ENCODE peak calls at places on chromosomes 6 and 20, in seven cellular contexts. One of them, this sample, is unnamed.

GRCh38 chr6:14857501-14857900 is 388.4 kb upstream of the JARID2 start:
- DNase-seq in glomerular endothelial cell: no peak
- DNase-seq in renal cortical epithelial cell: no peak
- DNase-seq in left lobe of liver: no peak
- DNase-seq in activated naive CD8-positive, alpha-beta T cell treated with anti-CD3 and anti-CD28 coated beads for 36 hours: peak
- DNase-seq in effector CD4-positive, alpha-beta T cell: peak
- DNase-seq in heart left ventricle: peak
- DNase-seq in this sample: no peak

GRCh38 chr20:63326314-63327228 is 33.6 kb downstream of the COL20A1 start:
- DNase-seq in glomerular endothelial cell: no peak
- DNase-seq in heart left ventricle: no peak
- DNase-seq in renal cortical epithelial cell: no peak
- DNase-seq in effector CD4-positive, alpha-beta T cell: no peak
- DNase-seq in left lobe of liver: no peak
- DNase-seq in activated naive CD8-positive, alpha-beta T cell treated with anti-CD3 and anti-CD28 coated beads for 36 hours: no peak
- DNase-seq in this sample: no peak

GRCh38 chr20:46652699-46653098 is 1.4 kb upstream of the SLC13A3 start:
- DNase-seq in glomerular endothelial cell: no peak
- DNase-seq in left lobe of liver: no peak
- DNase-seq in effector CD4-positive, alpha-beta T cell: no peak
- DNase-seq in activated naive CD8-positive, alpha-beta T cell treated with anti-CD3 and anti-CD28 coated beads for 36 hours: no peak
- DNase-seq in heart left ventricle: no peak
- DNase-seq in renal cortical epithelial cell: peak
- DNase-seq in this sample: no peak

GRCh38 chr20:37518606-37519507 is 2.2 kb upstream of the NNAT start:
- DNase-seq in left lobe of liver: peak
- DNase-seq in effector CD4-positive, alpha-beta T cell: no peak
- DNase-seq in activated naive CD8-positive, alpha-beta T cell treated with anti-CD3 and anti-CD28 coated beads for 36 hours: no peak
- DNase-seq in glomerular endothelial cell: peak
- DNase-seq in renal cortical epithelial cell: no peak
- DNase-seq in heart left ventricle: peak
- DNase-seq in this sample: peak

GRCh38 chr20:4916991-4917881 is 84.1 kb downstream of the SLC23A2 start:
- DNase-seq in activated naive CD8-positive, alpha-beta T cell treated with anti-CD3 and anti-CD28 coated beads for 36 hours: no peak
- DNase-seq in heart left ventricle: no peak
- DNase-seq in glomerular endothelial cell: no peak
- DNase-seq in left lobe of liver: no peak
- DNase-seq in effector CD4-positive, alpha-beta T cell: no peak
- DNase-seq in renal cortical epithelial cell: peak
- DNase-seq in this sample: no peak

GRCh38 chr6:85673198-85674139 is 30.8 kb upstream of the SYNCRIP start:
- DNase-seq in glomerular endothelial cell: no peak
- DNase-seq in left lobe of liver: peak
- DNase-seq in renal cortical epithelial cell: no peak
- DNase-seq in activated naive CD8-positive, alpha-beta T cell treated with anti-CD3 and anti-CD28 coated beads for 36 hours: no peak
- DNase-seq in effector CD4-positive, alpha-beta T cell: no peak
- DNase-seq in heart left ventricle: no peak
- DNase-seq in this sample: no peak

GRCh38 chr6:13923527-13924145 is 1.1 kb upstream of the RNF182 start:
- DNase-seq in renal cortical epithelial cell: peak
- DNase-seq in activated naive CD8-positive, alpha-beta T cell treated with anti-CD3 and anti-CD28 coated beads for 36 hours: no peak
- DNase-seq in left lobe of liver: no peak
- DNase-seq in glomerular endothelial cell: no peak
- DNase-seq in effector CD4-positive, alpha-beta T cell: no peak
- DNase-seq in heart left ventricle: no peak
- DNase-seq in this sample: no peak

GRCh38 chr6:82365011-82365751 is 1.6 kb downstream of the TPBG start:
- DNase-seq in heart left ventricle: peak
- DNase-seq in left lobe of liver: no peak
- DNase-seq in glomerular endothelial cell: no peak
- DNase-seq in effector CD4-positive, alpha-beta T cell: no peak
- DNase-seq in renal cortical epithelial cell: peak
- DNase-seq in activated naive CD8-positive, alpha-beta T cell treated with anti-CD3 and anti-CD28 coated beads for 36 hours: no peak
- DNase-seq in this sample: no peak

GRCh38 chr6:158770533-158770932 is 48.6 kb downstream of the EZR start:
- DNase-seq in glomerular endothelial cell: no peak
- DNase-seq in activated naive CD8-positive, alpha-beta T cell treated with anti-CD3 and anti-CD28 coated beads for 36 hours: no peak
- DNase-seq in effector CD4-positive, alpha-beta T cell: no peak
- DNase-seq in left lobe of liver: no peak
- DNase-seq in renal cortical epithelial cell: no peak
- DNase-seq in heart left ventricle: peak
- DNase-seq in this sample: no peak

GRCh38 chr6:128507337-128508310 is 12.8 kb downstream of the PTPRK start:
- DNase-seq in glomerular endothelial cell: no peak
- DNase-seq in activated naive CD8-positive, alpha-beta T cell treated with anti-CD3 and anti-CD28 coated beads for 36 hours: no peak
- DNase-seq in left lobe of liver: peak
- DNase-seq in renal cortical epithelial cell: peak
- DNase-seq in heart left ventricle: no peak
- DNase-seq in effector CD4-positive, alpha-beta T cell: no peak
- DNase-seq in this sample: no peak

GRCh38 chr6:113122060-113122459 is 735.1 kb upstream of the MARCKS start:
- DNase-seq in left lobe of liver: no peak
- DNase-seq in activated naive CD8-positive, alpha-beta T cell treated with anti-CD3 and anti-CD28 coated beads for 36 hours: no peak
- DNase-seq in heart left ventricle: peak
- DNase-seq in effector CD4-positive, alpha-beta T cell: no peak
- DNase-seq in glomerular endothelial cell: peak
- DNase-seq in renal cortical epithelial cell: peak
- DNase-seq in this sample: no peak

GRCh38 chr6:168394606-168395005 is 46.4 kb upstream of the SMOC2 start:
- DNase-seq in activated naive CD8-positive, alpha-beta T cell treated with anti-CD3 and anti-CD28 coated beads for 36 hours: no peak
- DNase-seq in effector CD4-positive, alpha-beta T cell: no peak
- DNase-seq in left lobe of liver: no peak
- DNase-seq in renal cortical epithelial cell: no peak
- DNase-seq in glomerular endothelial cell: no peak
- DNase-seq in heart left ventricle: no peak
- DNase-seq in this sample: no peak

GRCh38 chr6:13924146-13924948 is 405 bp upstream of the RNF182 start:
- DNase-seq in renal cortical epithelial cell: peak
- DNase-seq in glomerular endothelial cell: no peak
- DNase-seq in effector CD4-positive, alpha-beta T cell: peak
- DNase-seq in activated naive CD8-positive, alpha-beta T cell treated with anti-CD3 and anti-CD28 coated beads for 36 hours: no peak
- DNase-seq in heart left ventricle: peak
- DNase-seq in left lobe of liver: no peak
- DNase-seq in this sample: peak

GRCh38 chr6:22062807-22063408 is 233.9 kb downstream of the PRL start:
- DNase-seq in effector CD4-positive, alpha-beta T cell: peak
- DNase-seq in activated naive CD8-positive, alpha-beta T cell treated with anti-CD3 and anti-CD28 coated beads for 36 hours: peak
- DNase-seq in glomerular endothelial cell: no peak
- DNase-seq in left lobe of liver: no peak
- DNase-seq in heart left ventricle: no peak
- DNase-seq in renal cortical epithelial cell: no peak
- DNase-seq in this sample: no peak

GRCh38 chr6:33373950-33374349 is 17.7 kb upstream of the KIFC1 start:
- DNase-seq in glomerular endothelial cell: no peak
- DNase-seq in effector CD4-positive, alpha-beta T cell: no peak
- DNase-seq in renal cortical epithelial cell: no peak
- DNase-seq in left lobe of liver: no peak
- DNase-seq in heart left ventricle: no peak
- DNase-seq in activated naive CD8-positive, alpha-beta T cell treated with anti-CD3 and anti-CD28 coated beads for 36 hours: no peak
- DNase-seq in this sample: no peak

GRCh38 chr6:129251669-129252376 is 368.9 kb downstream of the LAMA2 start:
- DNase-seq in renal cortical epithelial cell: peak
- DNase-seq in effector CD4-positive, alpha-beta T cell: peak
- DNase-seq in glomerular endothelial cell: peak
- DNase-seq in left lobe of liver: peak
- DNase-seq in heart left ventricle: no peak
- DNase-seq in activated naive CD8-positive, alpha-beta T cell treated with anti-CD3 and anti-CD28 coated beads for 36 hours: peak
- DNase-seq in this sample: no peak

GRCh38 chr6:155521719-155522118 is 66.1 kb upstream of the NOX3 start:
- DNase-seq in heart left ventricle: no peak
- DNase-seq in glomerular endothelial cell: no peak
- DNase-seq in effector CD4-positive, alpha-beta T cell: no peak
- DNase-seq in renal cortical epithelial cell: peak
- DNase-seq in left lobe of liver: no peak
- DNase-seq in activated naive CD8-positive, alpha-beta T cell treated with anti-CD3 and anti-CD28 coated beads for 36 hours: no peak
- DNase-seq in this sample: no peak

GRCh38 chr6:170247178-170247701 is 43.6 kb downstream of the DLL1 start:
- DNase-seq in effector CD4-positive, alpha-beta T cell: no peak
- DNase-seq in renal cortical epithelial cell: no peak
- DNase-seq in glomerular endothelial cell: no peak
- DNase-seq in heart left ventricle: no peak
- DNase-seq in left lobe of liver: no peak
- DNase-seq in activated naive CD8-positive, alpha-beta T cell treated with anti-CD3 and anti-CD28 coated beads for 36 hours: no peak
- DNase-seq in this sample: no peak

GRCh38 chr6:113209315-113209714 is 647.8 kb upstream of the MARCKS start:
- DNase-seq in renal cortical epithelial cell: no peak
- DNase-seq in left lobe of liver: no peak
- DNase-seq in glomerular endothelial cell: no peak
- DNase-seq in activated naive CD8-positive, alpha-beta T cell treated with anti-CD3 and anti-CD28 coated beads for 36 hours: no peak
- DNase-seq in effector CD4-positive, alpha-beta T cell: no peak
- DNase-seq in heart left ventricle: no peak
- DNase-seq in this sample: no peak

GRCh38 chr20:49768204-49769124 is 44.2 kb upstream of the SLC9A8 start:
- DNase-seq in heart left ventricle: peak
- DNase-seq in left lobe of liver: peak
- DNase-seq in renal cortical epithelial cell: peak
- DNase-seq in glomerular endothelial cell: peak
- DNase-seq in activated naive CD8-positive, alpha-beta T cell treated with anti-CD3 and anti-CD28 coated beads for 36 hours: peak
- DNase-seq in effector CD4-positive, alpha-beta T cell: no peak
- DNase-seq in this sample: no peak

GRCh38 chr6:63571382-63571882 is 848 bp upstream of the LOC128125822 start:
- DNase-seq in left lobe of liver: no peak
- DNase-seq in renal cortical epithelial cell: no peak
- DNase-seq in glomerular endothelial cell: no peak
- DNase-seq in activated naive CD8-positive, alpha-beta T cell treated with anti-CD3 and anti-CD28 coated beads for 36 hours: no peak
- DNase-seq in heart left ventricle: no peak
- DNase-seq in effector CD4-positive, alpha-beta T cell: no peak
- DNase-seq in this sample: no peak

This sample was measured in C1 segment of cervical spinal cord.